ENCODE peak calls at places on chromosomes 13 and 19, in seven cellular contexts. A, B, S, X, K, C and G are unnamed samples.

GRCh38 chr13:24625870-24626419 is 54.3 kb upstream of the ATP12A start:
- DNase-seq in A (no peak), B (no peak), S (no peak), X (no peak), K (no peak), C (no peak), G (no peak)

GRCh38 chr13:20383058-20383457 is 142.6 kb downstream of the CRYL1 start:
- DNase-seq in A (no peak), B (no peak), S (no peak), X (no peak), K (no peak), C (no peak), G (no peak)

GRCh38 chr13:35470671-35471465 is 5.6 kb downstream of the MAB21L1 start:
- DNase-seq in A (no peak), B (no peak), S (no peak), X (peak), K (peak), C (no peak), G (peak)

GRCh38 chr19:40302224-40303011 is 17.3 kb upstream of the AKT2 start:
- DNase-seq in A (no peak), B (no peak), S (no peak), X (no peak), K (no peak), C (no peak), G (no peak)

GRCh38 chr19:51799998-51800848 is 5.3 kb downstream of the FPR3 start:
- DNase-seq in A (no peak), B (no peak), S (no peak), X (peak), K (no peak), C (no peak), G (peak)

GRCh38 chr13:43880930-43881329 is 1.2 kb downstream of the LACC1 start:
- DNase-seq in A (no peak), B (no peak), S (no peak), X (no peak), K (no peak), C (no peak), G (no peak)

GRCh38 chr19:15181394-15181793 is 19.4 kb downstream of the NOTCH3 start:
- DNase-seq in A (no peak), B (no peak), S (no peak), X (no peak), K (no peak), C (no peak), G (no peak)

GRCh38 chr19:1446713-1447564 is 3.0 kb upstream of the APC2 start:
- DNase-seq in A (no peak), B (no peak), S (no peak), X (no peak), K (no peak), C (no peak), G (no peak)

GRCh38 chr13:68081051-68081450 is 850.9 kb upstream of the PCDH9 start:
- DNase-seq in A (no peak), B (no peak), S (no peak), X (no peak), K (no peak), C (no peak), G (no peak)

GRCh38 chr19:49472936-49473335 is 1.1 kb upstream of the FLT3LG start:
- DNase-seq in A (no peak), B (no peak), S (no peak), X (no peak), K (no peak), C (no peak), G (no peak)

GRCh38 chr19:55112781-55113569 is 4.5 kb downstream of the PPP1R12C start:
- DNase-seq in A (no peak), B (no peak), S (no peak), X (no peak), K (peak), C (no peak), G (peak)

GRCh38 chr13:47114030-47114429 is 217.2 kb upstream of the HTR2A start:
- DNase-seq in A (no peak), B (no peak), S (no peak), X (no peak), K (no peak), C (no peak), G (no peak)

GRCh38 chr19:28710278-28710677 is 502.7 kb downstream of the UQCRFS1 start:
- DNase-seq in A (no peak), B (no peak), S (no peak), X (no peak), K (peak), C (no peak), G (no peak)

GRCh38 chr19:18317998-18318800 is 4.7 kb downstream of the LSM4 start:
- DNase-seq in A (no peak), B (no peak), S (peak), X (no peak), K (no peak), C (no peak), G (no peak)

GRCh38 chr19:3606690-3607289 is at the start of gene TBXA2R:
- DNase-seq in A (peak), B (peak), S (peak), X (peak), K (peak), C (peak), G (peak)

GRCh38 chr13:108959254-108959653 is 329.8 kb downstream of the MYO16 start:
- DNase-seq in A (no peak), B (no peak), S (no peak), X (no peak), K (no peak), C (no peak), G (no peak)

GRCh38 chr13:93080587-93080986 is 146.0 kb upstream of the GPC6 start:
- DNase-seq in A (no peak), B (no peak), S (no peak), X (no peak), K (no peak), C (no peak), G (no peak)

GRCh38 chr13:26784704-26785639 is 24.4 kb upstream of the GPR12 start:
- DNase-seq in A (no peak), B (peak), S (no peak), X (no peak), K (peak), C (no peak), G (no peak)

GRCh38 chr13:37202264-37202663 is 96.8 kb upstream of the CSNK1A1L start:
- DNase-seq in A (no peak), B (no peak), S (no peak), X (no peak), K (no peak), C (no peak), G (no peak)

GRCh38 chr13:23505007-23505406 is 65.2 kb upstream of the TNFRSF19 start:
- DNase-seq in A (no peak), B (no peak), S (no peak), X (no peak), K (peak), C (no peak), G (no peak)